ENCODE peak calls at places on chromosomes 6 and 20, in four cellular contexts. X is endodermal cell, M is fibroblast of lung, T is endothelial cell of umbilical vein. Y is an unnamed sample.

GRCh38 chr6:144928847-144929246 is 643.7 kb downstream of the UTRN start:
- DNase-seq in X (no peak), M (no peak), T (no peak), Y (no peak)

GRCh38 chr20:46255440-46256104 is 52.7 kb downstream of the CDH22 start:
- DNase-seq in X (no peak), M (no peak), T (peak; percentile 36), Y (no peak)

GRCh38 chr6:21508753-21509152 is 84.8 kb upstream of the SOX4 start:
- DNase-seq in X (no peak), M (no peak), T (no peak), Y (no peak)

GRCh38 chr20:25491446-25492038 is 84.1 kb downstream of the GINS1 start:
- DNase-seq in X (no peak), M (no peak), T (no peak), Y (no peak)

GRCh38 chr6:12582421-12583110 is 134.0 kb upstream of the PHACTR1 start:
- DNase-seq in X (no peak), M (no peak), T (peak; percentile 18), Y (no peak)

GRCh38 chr6:149934249-149935156 is 7.3 kb upstream of the ULBP2 start:
- DNase-seq in X (peak; percentile 78), M (peak; percentile 82), T (peak; percentile 74), Y (peak; percentile 68)

GRCh38 chr20:35145141-35145564 is 2.0 kb downstream of the EDEM2 start:
- DNase-seq in X (peak; percentile 48), M (peak; percentile 84), T (peak; percentile 86), Y (peak; percentile 75)

GRCh38 chr20:32332614-32333013 is 25.5 kb upstream of the ASXL1 start:
- DNase-seq in X (no peak), M (peak; percentile 25), T (peak; percentile 44), Y (no peak)

GRCh38 chr20:64033981-64034493 is 1.9 kb upstream of the C20orf204 start:
- DNase-seq in X (no peak), M (peak; percentile 16), T (no peak), Y (no peak)

GRCh38 chr6:37004044-37004984 is 1.1 kb upstream of the FGD2 start:
- DNase-seq in X (peak; percentile 22), M (no peak), T (no peak), Y (no peak)

GRCh38 chr20:20051767-20052073 is 546 bp downstream of the CRNKL1 start:
- DNase-seq in X (no peak), M (no peak), T (no peak), Y (no peak)

GRCh38 chr20:20052074-20052970 is at the start of the genes CFAP61 and CRNKL1:
- DNase-seq in X (peak; percentile 99), M (peak; percentile 97), T (peak; percentile 98), Y (peak; percentile 99)
- TF ChIP-seq CTCF in X (peak; percentile 38), M (no peak), T (no peak), Y (no peak)

GRCh38 chr6:160395187-160395586 is 47.0 kb downstream of the SLC22A3 start:
- DNase-seq in X (no peak), M (no peak), T (no peak), Y (no peak)
- H3K27ac ChIP-seq in X (no peak overlapping the region), M (no peak overlapping the region), T (no peak overlapping the region), Y (no peak overlapping the region)

GRCh38 chr6:151241853-151242252 is 2.1 kb downstream of the AKAP12 start:
- DNase-seq in X (no peak), M (no peak), T (no peak), Y (no peak)

GRCh38 chr6:151242420-151242841 is 2.7 kb downstream of the AKAP12 start:
- DNase-seq in X (no peak), M (no peak), T (no peak), Y (peak; percentile 31)

GRCh38 chr6:151239603-151240035 is at the start of gene AKAP12:
- DNase-seq in X (no peak), M (peak; percentile 71), T (no peak), Y (peak; percentile 67)

GRCh38 chr6:151240861-151241642 is 1.3 kb downstream of the AKAP12 start:
- DNase-seq in X (peak; percentile 82), M (peak; percentile 74), T (peak; percentile 66), Y (peak; percentile 75)

DNA sequence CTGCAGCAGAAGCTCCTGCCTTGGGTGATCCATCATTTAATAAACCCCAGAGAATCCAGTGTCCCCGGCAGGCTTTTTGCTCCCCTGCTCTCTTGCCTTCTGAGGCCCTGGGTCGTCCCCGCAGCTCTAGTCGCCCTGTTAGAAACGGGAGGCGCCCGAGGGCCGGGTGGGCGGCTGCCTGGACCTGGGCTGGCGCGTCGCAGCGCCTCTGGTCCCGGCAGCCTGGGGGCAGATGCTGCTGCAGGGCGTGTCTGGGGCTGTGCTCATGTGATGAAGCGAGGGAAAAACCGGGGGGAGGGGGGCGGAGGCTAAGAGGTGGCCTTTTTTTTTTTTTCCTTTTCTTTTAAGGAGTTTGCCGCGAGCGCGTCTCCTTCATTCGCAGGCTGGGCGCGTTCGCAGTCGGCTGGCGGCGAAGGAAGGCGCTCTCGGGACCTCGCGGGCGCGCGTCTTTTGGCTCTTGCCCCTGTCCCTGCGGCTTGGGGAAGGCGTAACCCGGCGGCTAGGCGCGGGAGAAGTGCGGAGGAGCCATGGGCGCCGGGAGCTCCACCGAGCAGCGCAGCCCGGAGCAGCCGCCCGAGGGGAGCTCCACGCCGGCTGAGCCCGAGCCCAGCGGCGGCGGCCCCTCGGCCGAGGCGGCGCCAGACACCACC is 394 bp downstream of the AKAP12 start:
- DNase-seq in X (peak; percentile 96), M (peak; percentile 83), T (peak; percentile 73), Y (peak; percentile 96)
- H3K9ac ChIP-seq in X (peak overlapping the region; percentile 40), M (peak overlapping the region; percentile 77), T (peak overlapping the region; percentile 98), Y (peak overlapping the region; percentile 33)

GRCh38 chr6:74749211-74750142 is 456.4 kb downstream of the COL12A1 start:
- DNase-seq in X (no peak), M (peak; percentile 31), T (peak; percentile 58), Y (peak; percentile 32)

GRCh38 chr6:74755748-74756147 is 450.1 kb downstream of the COL12A1 start:
- DNase-seq in X (no peak), M (no peak), T (no peak), Y (no peak)

GRCh38 chr6:74753883-74754600 is 451.8 kb downstream of the COL12A1 start:
- DNase-seq in X (no peak), M (no peak), T (no peak), Y (no peak)

GRCh38 chr6:74755196-74755595 is 450.7 kb downstream of the COL12A1 start:
- DNase-seq in X (peak; percentile 53), M (no peak), T (no peak), Y (no peak)

GRCh38 chr6:74752303-74752702 is 453.6 kb downstream of the COL12A1 start:
- DNase-seq in X (peak; percentile 60), M (no peak), T (no peak), Y (no peak)
- TF ChIP-seq CTCF in X (peak; percentile 56), M (peak; percentile 17), T (no peak), Y (peak; percentile 29)